ENCODE peak calls at places on chromosomes 4 and X, in ten cellular contexts. Z, G, M, C, X, D, Q, J, H and N are unnamed samples.

GRCh38 chr4:92791876-92792490 is 488.2 kb downstream of the GRID2 start:
- DNase-seq in D (no peak), Q (no peak), J (no peak), Z (peak), C (no peak), M (no peak), G (no peak), H (no peak), X (no peak), N (no peak)

GRCh38 chrX:127649011-127649410 is 403.2 kb downstream of the ACTRT1 start:
- DNase-seq in X (no peak), J (no peak), H (no peak), D (no peak), Z (no peak), Q (no peak), C (no peak), G (no peak), M (no peak), N (no peak)

GRCh38 chrX:19609541-19609940 is 94.2 kb upstream of the MAP3K15 start:
- DNase-seq in G (no peak), Q (no peak), X (no peak), M (peak), C (no peak), D (no peak), Z (no peak), J (no peak), H (no peak), N (no peak)

GRCh38 chr4:39614487-39615162 is 24.0 kb downstream of the SMIM14 start:
- DNase-seq in G (peak), C (peak), X (peak), Z (peak), Q (peak), H (no peak), J (no peak), M (peak), D (no peak), N (peak)

GRCh38 chr4:38488891-38489861 is 174.8 kb upstream of the KLF3 start:
- DNase-seq in J (no peak), X (no peak), H (no peak), C (no peak), G (peak), Z (no peak), D (no peak), Q (peak), M (no peak), N (no peak)

GRCh38 chrX:123422875-123423274 is 238.8 kb downstream of the GRIA3 start:
- DNase-seq in C (peak), Q (peak), J (no peak), Z (peak), H (no peak), X (no peak), G (peak), M (peak), D (no peak), N (no peak)

GRCh38 chrX:16628954-16629595 is 20.9 kb upstream of the S100G start:
- DNase-seq in Z (peak), J (no peak), X (no peak), D (no peak), Q (no peak), M (no peak), G (no peak), H (no peak), C (no peak), N (peak)

GRCh38 chr4:34039766-34040165 is 2204.5 kb downstream of the ARAP2 start:
- DNase-seq in D (no peak), Q (no peak), X (no peak), J (no peak), M (no peak), C (no peak), H (no peak), Z (no peak), G (no peak), N (no peak)

GRCh38 chrX:130340271-130340670 is 552 bp downstream of the SLC25A14 start:
- DNase-seq in H (no peak), J (no peak), G (no peak), D (no peak), C (no peak), Z (no peak), M (no peak), Q (no peak), X (no peak), N (no peak)

GRCh38 chr4:97828646-97829045 is 314.6 kb downstream of the STPG2 start:
- DNase-seq in M (no peak), C (no peak), G (no peak), J (no peak), Q (no peak), D (no peak), H (no peak), X (no peak), Z (no peak), N (no peak)

GRCh38 chrX:28787206-28787605 is 200.0 kb downstream of the IL1RAPL1 start:
- DNase-seq in G (peak), M (peak), H (no peak), Q (peak), J (no peak), X (peak), Z (peak), C (peak), D (no peak), N (peak)

GRCh38 chr4:59553063-59553738 is 1646.9 kb upstream of the ADGRL3 start:
- DNase-seq in J (no peak), X (peak), G (peak), M (peak), H (no peak), Q (no peak), C (peak), Z (peak), D (no peak), N (peak)

GRCh38 chr4:105092768-105093167 is 53.9 kb upstream of the TET2 start:
- DNase-seq in Q (no peak), C (no peak), H (no peak), G (peak), X (no peak), J (no peak), M (peak), D (no peak), Z (no peak), N (peak)

GRCh38 chr4:10226756-10227155 is 110.2 kb upstream of the WDR1 start:
- DNase-seq in X (no peak), G (peak), J (no peak), M (no peak), Q (no peak), Z (no peak), H (no peak), D (no peak), C (no peak), N (no peak)

GRCh38 chr4:3220586-3221494 is 28.1 kb upstream of the MSANTD1 start:
- DNase-seq in D (no peak), C (no peak), H (no peak), X (no peak), Q (no peak), J (no peak), Z (no peak), G (no peak), M (no peak), N (no peak)

GRCh38 chr4:52824603-52825310 is 37.4 kb upstream of the RASL11B start:
- DNase-seq in Q (peak), J (no peak), G (peak), Z (no peak), D (no peak), M (no peak), C (no peak), H (no peak), X (no peak), N (peak)

GRCh38 chr4:119037709-119038463 is 97.7 kb upstream of the MYOZ2 start:
- DNase-seq in M (no peak), J (no peak), C (no peak), H (no peak), Q (no peak), X (no peak), Z (no peak), D (no peak), G (no peak), N (no peak)

GRCh38 chr4:185280608-185281007 is 71.2 kb downstream of the SNX25 start:
- DNase-seq in D (no peak), Z (no peak), J (no peak), C (no peak), Q (no peak), H (no peak), G (no peak), X (no peak), M (no peak), N (no peak)

GRCh38 chrX:90883479-90883878 is 551.2 kb upstream of the PABPC5 start:
- DNase-seq in J (no peak), M (no peak), Z (no peak), C (no peak), D (no peak), X (no peak), H (no peak), G (no peak), Q (no peak), N (no peak)

GRCh38 chr4:26719954-26720552 is 136.2 kb downstream of the TBC1D19 start:
- DNase-seq in J (no peak), X (peak), Q (peak), M (peak), Z (peak), H (no peak), C (no peak), G (peak), D (peak), N (no peak)

GRCh38 chrX:103517246-103517645 is 2.0 kb downstream of the RAB40A start:
- DNase-seq in J (no peak), Q (peak), G (peak), D (no peak), X (no peak), C (no peak), M (peak), H (no peak), Z (no peak), N (peak)

GRCh38 chr4:14023036-14023435 is 395.5 kb upstream of the BOD1L1 start:
- DNase-seq in H (no peak), D (no peak), C (no peak), G (no peak), Q (no peak), J (no peak), Z (no peak), X (no peak), M (peak), N (peak)

GRCh38 chr4:85127653-85128052 is 161.2 kb upstream of the WDFY3 start:
- DNase-seq in H (no peak), G (peak), X (peak), C (peak), J (no peak), Q (peak), Z (peak), M (peak), D (no peak), N (peak)

GRCh38 chr4:5365071-5366008 is 314.1 kb downstream of the STK32B start:
- DNase-seq in J (no peak), Q (no peak), C (peak), G (peak), X (peak), D (peak), Z (peak), M (peak), H (no peak), N (peak)

GRCh38 chrX:114058988-114059418 is 524.9 kb upstream of the HTR2C start:
- DNase-seq in H (no peak), Q (no peak), D (no peak), M (no peak), X (no peak), J (no peak), Z (no peak), G (no peak), C (no peak), N (no peak)

GRCh38 chr4:19213388-19213787 is 1038.3 kb upstream of the SLIT2 start:
- DNase-seq in Z (no peak), H (no peak), G (no peak), M (no peak), C (no peak), Q (peak), X (no peak), D (no peak), J (no peak), N (peak)